ENCODE peak calls at places on chromosome 1, in six cellular contexts. O is stromal cell of bone marrow; K is progenitor cell of endocrine pancreas; T is HT-29; E is stimulated activated CD4-positive, alpha-beta T cell treated with anti-CD3 and anti-CD28 coated beads, Interleukin-4, amount 100 ng/mL, for 1 hour; V is ELR. J is an unnamed sample.

GRCh38 chr1:17168480-17168878 is 36.4 kb upstream of the PADI1 start:
- DNase-seq in V (peak), K (no peak), O (peak), T (no peak), E (no peak), J (no peak)

GRCh38 chr1:27001570-27002360 is 8.3 kb downstream of the TRNP1 start:
- DNase-seq in O (no peak), E (no peak), K (no peak), T (peak), V (peak), J (peak)

GRCh38 chr1:7783178-7783711 is 846 bp upstream of the PER3 start:
- DNase-seq in E (no peak), O (peak), V (peak), T (peak), K (peak), J (peak)

GRCh38 chr1:232553050-232553754 is 76.7 kb downstream of the SIPA1L2 start:
- DNase-seq in E (no peak), V (no peak), K (no peak), O (no peak), T (no peak), J (no peak)

GRCh38 chr1:111619635-111620411 is at the start of gene RAP1A:
- DNase-seq in O (peak), K (peak), T (peak), V (peak), E (peak), J (peak)

GRCh38 chr1:244494659-244495058 is 33.6 kb downstream of the CATSPERE start:
- DNase-seq in K (no peak), O (no peak), E (no peak), V (no peak), T (no peak), J (no peak)

GRCh38 chr1:157245823-157246222 is 107.6 kb upstream of the ETV3 start:
- DNase-seq in E (no peak), T (no peak), K (no peak), O (no peak), V (no peak), J (no peak)

GRCh38 chr1:88855986-88856385 is 35.4 kb downstream of the GTF2B start:
- DNase-seq in V (no peak), E (no peak), O (no peak), T (no peak), K (no peak), J (no peak)

GRCh38 chr1:26530898-26531598 is 1.5 kb downstream of the RPS6KA1 start:
- DNase-seq in E (no peak), V (peak), K (no peak), O (no peak), T (peak), J (peak)

GRCh38 chr1:10905841-10906655 is 106.4 kb upstream of the TARDBP start:
- DNase-seq in V (no peak), T (no peak), E (no peak), K (no peak), O (no peak), J (no peak)

GRCh38 chr1:156421062-156421938 is 52.3 kb downstream of the RHBG start:
- DNase-seq in T (no peak), V (peak), E (peak), K (peak), O (peak), J (peak)

GRCh38 chr1:3948344-3948743 is 48.3 kb upstream of the C1orf174 start:
- DNase-seq in T (no peak), E (no peak), K (no peak), O (no peak), V (no peak), J (no peak)

GRCh38 chr1:187261637-187262036 is 432.9 kb downstream of the PLA2G4A start:
- DNase-seq in V (no peak), K (no peak), T (no peak), E (no peak), O (no peak), J (no peak)

GRCh38 chr1:47187926-47188250 is 1.9 kb downstream of the PDZK1IP1 start:
- DNase-seq in E (no peak), O (no peak), K (peak), V (no peak), T (no peak), J (no peak)

GRCh38 chr1:235326719-235327558 is 1.0 kb downstream of the ARID4B start:
- DNase-seq in E (peak), K (peak), T (peak), V (peak), O (no peak), J (peak)